ENCODE peak calls at places on chromosomes 16 and 17, in eight cellular contexts. One of them, this sample, is unnamed. For H3K4me1, the result is how much of the 10 kb centered on the place peaks cover.

GRCh38 chr16:4309833-4310266 is 6.0 kb upstream of the GLIS2 start:
- DNase-seq in hepatocyte: peak
- DNase-seq in transverse colon: peak
- DNase-seq in MM.1S: peak
- DNase-seq in psoas muscle: peak
- DNase-seq in heart left ventricle: no peak
- DNase-seq in IMR-90: peak
- DNase-seq in ascending aorta: peak
- DNase-seq in this sample: peak

GRCh38 chr17:39759204-39759603 is 21.5 kb downstream of the GRB7 start:
- DNase-seq in hepatocyte: no peak
- DNase-seq in transverse colon: no peak
- DNase-seq in MM.1S: no peak
- DNase-seq in psoas muscle: no peak
- DNase-seq in heart left ventricle: no peak
- DNase-seq in IMR-90: no peak
- DNase-seq in ascending aorta: no peak
- DNase-seq in this sample: no peak

GRCh38 chr17:8300629-8301242 is 5.5 kb upstream of the SLC25A35 start:
- DNase-seq in hepatocyte: peak
- DNase-seq in transverse colon: peak
- DNase-seq in MM.1S: peak
- DNase-seq in psoas muscle: peak
- DNase-seq in heart left ventricle: peak
- DNase-seq in IMR-90: peak
- DNase-seq in ascending aorta: peak
- DNase-seq in this sample: peak

GRCh38 chr16:9870962-9871361 is 311.3 kb downstream of the GRIN2A start:
- DNase-seq in hepatocyte: no peak
- DNase-seq in transverse colon: no peak
- DNase-seq in MM.1S: no peak
- DNase-seq in psoas muscle: no peak
- DNase-seq in heart left ventricle: no peak
- DNase-seq in IMR-90: no peak
- DNase-seq in ascending aorta: no peak
- DNase-seq in this sample: no peak

GRCh38 chr17:81540676-81541027 is 11.5 kb downstream of the FAAP100 start:
- DNase-seq in hepatocyte: no peak
- DNase-seq in transverse colon: no peak
- DNase-seq in MM.1S: no peak
- DNase-seq in psoas muscle: no peak
- DNase-seq in heart left ventricle: no peak
- DNase-seq in IMR-90: no peak
- DNase-seq in ascending aorta: no peak
- DNase-seq in this sample: no peak

GRCh38 chr16:14244344-14245010 is 173.4 kb downstream of the MRTFB start:
- DNase-seq in hepatocyte: no peak
- DNase-seq in transverse colon: no peak
- DNase-seq in MM.1S: no peak
- DNase-seq in psoas muscle: no peak
- DNase-seq in heart left ventricle: no peak
- DNase-seq in IMR-90: peak
- DNase-seq in ascending aorta: no peak
- DNase-seq in this sample: no peak

GRCh38 chr16:22843856-22844255 is 29.9 kb downstream of the HS3ST2 start:
- DNase-seq in hepatocyte: no peak
- DNase-seq in transverse colon: no peak
- DNase-seq in MM.1S: no peak
- DNase-seq in psoas muscle: no peak
- DNase-seq in heart left ventricle: no peak
- DNase-seq in IMR-90: no peak
- DNase-seq in ascending aorta: no peak
- DNase-seq in this sample: no peak

GRCh38 chr16:16780588-16780987 is 401.6 kb downstream of the NPIPA7 start:
- DNase-seq in hepatocyte: no peak
- DNase-seq in transverse colon: no peak
- DNase-seq in MM.1S: no peak
- DNase-seq in psoas muscle: no peak
- DNase-seq in heart left ventricle: no peak
- DNase-seq in IMR-90: no peak
- DNase-seq in ascending aorta: no peak
- DNase-seq in this sample: no peak

GRCh38 chr17:79949646-79950292 is 85.9 kb downstream of the TBC1D16 start:
- DNase-seq in hepatocyte: peak
- DNase-seq in transverse colon: no peak
- DNase-seq in MM.1S: no peak
- DNase-seq in psoas muscle: peak
- DNase-seq in heart left ventricle: no peak
- DNase-seq in IMR-90: no peak
- DNase-seq in ascending aorta: peak
- DNase-seq in this sample: no peak

GRCh38 chr16:51524555-51525373 is 373.7 kb upstream of the SALL1 start:
- DNase-seq in hepatocyte: no peak
- DNase-seq in transverse colon: no peak
- DNase-seq in MM.1S: no peak
- DNase-seq in psoas muscle: no peak
- DNase-seq in heart left ventricle: no peak
- DNase-seq in IMR-90: peak
- DNase-seq in ascending aorta: no peak
- DNase-seq in this sample: no peak

GRCh38 chr17:48728232-48729231 is at the start of gene HOXB13:
- DNase-seq in hepatocyte: peak
- DNase-seq in transverse colon: peak
- DNase-seq in MM.1S: peak
- DNase-seq in psoas muscle: no peak
- DNase-seq in heart left ventricle: no peak
- DNase-seq in IMR-90: peak
- DNase-seq in ascending aorta: no peak
- DNase-seq in this sample: no peak

GRCh38 chr17:70563301-70563820 is 394.0 kb downstream of the KCNJ2 start:
- DNase-seq in hepatocyte: peak
- DNase-seq in transverse colon: peak
- DNase-seq in MM.1S: no peak
- DNase-seq in psoas muscle: no peak
- DNase-seq in heart left ventricle: peak
- DNase-seq in IMR-90: peak
- DNase-seq in ascending aorta: no peak
- DNase-seq in this sample: no peak

GRCh38 chr17:21417921-21418320 is 41.8 kb downstream of the KCNJ12 start:
- DNase-seq in hepatocyte: no peak
- DNase-seq in transverse colon: no peak
- DNase-seq in MM.1S: no peak
- DNase-seq in psoas muscle: peak
- DNase-seq in heart left ventricle: no peak
- DNase-seq in IMR-90: no peak
- DNase-seq in ascending aorta: peak
- DNase-seq in this sample: no peak

GRCh38 chr17:30858556-30859250 is 26.9 kb downstream of the ATAD5 start:
- DNase-seq in hepatocyte: no peak
- DNase-seq in transverse colon: no peak
- DNase-seq in MM.1S: no peak
- DNase-seq in psoas muscle: no peak
- DNase-seq in heart left ventricle: no peak
- DNase-seq in IMR-90: peak
- DNase-seq in ascending aorta: no peak
- DNase-seq in this sample: no peak

GRCh38 chr17:65790241-65790640 is 228.8 kb upstream of the AXIN2 start:
- DNase-seq in hepatocyte: no peak
- DNase-seq in transverse colon: no peak
- DNase-seq in MM.1S: no peak
- DNase-seq in psoas muscle: no peak
- DNase-seq in heart left ventricle: no peak
- DNase-seq in IMR-90: no peak
- DNase-seq in ascending aorta: no peak
- DNase-seq in this sample: no peak

GRCh38 chr17:61508912-61509311 is 56.7 kb downstream of the TBX4 start:
- DNase-seq in hepatocyte: no peak
- DNase-seq in transverse colon: no peak
- DNase-seq in MM.1S: no peak
- DNase-seq in psoas muscle: no peak
- DNase-seq in heart left ventricle: no peak
- DNase-seq in IMR-90: no peak
- DNase-seq in ascending aorta: no peak
- DNase-seq in this sample: no peak

DNA sequence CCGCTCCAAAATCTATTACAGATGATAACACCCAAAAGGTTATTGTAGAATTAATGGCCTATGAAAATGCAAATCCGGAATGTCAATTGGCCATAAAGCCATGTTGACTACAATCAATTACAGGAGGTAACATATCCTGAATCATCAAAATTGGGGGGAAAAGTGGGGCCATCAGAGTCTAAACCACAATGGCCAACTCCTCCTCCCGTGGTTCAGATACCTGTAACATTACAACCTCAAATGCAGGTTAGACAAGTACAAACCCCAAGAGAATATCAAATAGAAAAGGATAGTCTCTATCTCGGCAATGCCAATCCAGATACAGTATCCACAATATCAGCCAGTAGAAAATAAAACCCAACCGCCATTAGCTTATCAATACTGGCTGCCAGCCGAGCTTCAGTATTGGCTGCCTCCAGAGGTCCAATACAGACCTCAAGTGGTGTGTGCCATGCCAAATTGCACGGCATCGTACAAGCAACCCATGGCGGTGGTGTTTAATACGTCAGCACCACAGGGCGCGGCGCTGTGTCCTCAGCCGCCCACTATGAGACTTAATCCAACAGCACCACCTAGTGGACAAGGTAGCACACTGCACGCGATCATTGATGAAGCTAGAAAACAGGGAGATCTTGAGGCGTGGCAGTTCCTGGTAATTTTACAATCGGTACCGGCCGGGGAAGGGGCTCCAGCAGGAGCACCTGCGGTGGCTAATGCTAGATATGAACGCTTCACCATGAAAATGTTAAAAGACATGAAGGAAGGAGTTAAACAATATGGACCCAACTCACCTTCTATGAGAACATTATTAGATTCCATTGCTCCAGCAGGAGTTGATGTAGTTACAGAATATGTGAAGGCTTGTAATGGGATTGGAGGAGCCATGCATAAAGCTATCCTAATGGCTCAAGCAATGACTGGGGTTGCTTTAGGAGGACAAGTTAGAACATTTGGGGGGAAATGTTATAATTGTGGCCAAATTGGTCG is 15.2 kb downstream of the FLYWCH1 start:
- DNase-seq in hepatocyte: peak
- DNase-seq in transverse colon: peak
- DNase-seq in MM.1S: peak
- DNase-seq in psoas muscle: peak
- DNase-seq in heart left ventricle: peak
- DNase-seq in IMR-90: peak
- DNase-seq in ascending aorta: peak
- DNase-seq in this sample: peak
- H3K4me3 ChIP-seq in hepatocyte: no peak
- H3K4me3 ChIP-seq in transverse colon: no peak
- H3K4me3 ChIP-seq in MM.1S: no peak
- H3K4me3 ChIP-seq in psoas muscle: peak
- H3K4me3 ChIP-seq in heart left ventricle: peak
- H3K4me3 ChIP-seq in IMR-90: no peak
- H3K4me3 ChIP-seq in ascending aorta: peak
- H3K4me3 ChIP-seq in this sample: no peak

GRCh38 chr17:78135858-78136500 is 5.4 kb downstream of the TMC8 start:
- DNase-seq in hepatocyte: no peak
- DNase-seq in transverse colon: no peak
- DNase-seq in MM.1S: no peak
- DNase-seq in psoas muscle: no peak
- DNase-seq in heart left ventricle: no peak
- DNase-seq in IMR-90: no peak
- DNase-seq in ascending aorta: no peak
- DNase-seq in this sample: no peak
- H3K4me1 ChIP-seq in hepatocyte: under half
- H3K4me1 ChIP-seq in transverse colon: under half
- H3K4me1 ChIP-seq in MM.1S: under half
- H3K4me1 ChIP-seq in psoas muscle: under half
- H3K4me1 ChIP-seq in heart left ventricle: under half
- H3K4me1 ChIP-seq in IMR-90: under half
- H3K4me1 ChIP-seq in ascending aorta: under half
- H3K4me1 ChIP-seq in this sample: half or more

GRCh38 chr16:10969615-10970014 is 25.3 kb downstream of the CLEC16A start:
- DNase-seq in hepatocyte: no peak
- DNase-seq in transverse colon: no peak
- DNase-seq in MM.1S: no peak
- DNase-seq in psoas muscle: no peak
- DNase-seq in heart left ventricle: no peak
- DNase-seq in IMR-90: no peak
- DNase-seq in ascending aorta: no peak
- DNase-seq in this sample: no peak

GRCh38 chr16:10968509-10968908 is 24.1 kb downstream of the CLEC16A start:
- DNase-seq in hepatocyte: no peak
- DNase-seq in transverse colon: no peak
- DNase-seq in MM.1S: no peak
- DNase-seq in psoas muscle: no peak
- DNase-seq in heart left ventricle: no peak
- DNase-seq in IMR-90: no peak
- DNase-seq in ascending aorta: no peak
- DNase-seq in this sample: no peak

GRCh38 chr16:10967981-10968380 is 23.6 kb downstream of the CLEC16A start:
- DNase-seq in hepatocyte: no peak
- DNase-seq in transverse colon: no peak
- DNase-seq in MM.1S: no peak
- DNase-seq in psoas muscle: no peak
- DNase-seq in heart left ventricle: peak
- DNase-seq in IMR-90: no peak
- DNase-seq in ascending aorta: no peak
- DNase-seq in this sample: no peak

GRCh38 chr16:10971560-10971961 is 27.2 kb downstream of the CLEC16A start:
- DNase-seq in hepatocyte: peak
- DNase-seq in transverse colon: peak
- DNase-seq in MM.1S: peak
- DNase-seq in psoas muscle: no peak
- DNase-seq in heart left ventricle: peak
- DNase-seq in IMR-90: peak
- DNase-seq in ascending aorta: peak
- DNase-seq in this sample: no peak

GRCh38 chr16:10970065-10970464 is 25.7 kb downstream of the CLEC16A start:
- DNase-seq in hepatocyte: no peak
- DNase-seq in transverse colon: no peak
- DNase-seq in MM.1S: no peak
- DNase-seq in psoas muscle: no peak
- DNase-seq in heart left ventricle: no peak
- DNase-seq in IMR-90: peak
- DNase-seq in ascending aorta: peak
- DNase-seq in this sample: no peak
- TF ChIP-seq CTCF in hepatocyte: no peak
- TF ChIP-seq CTCF in transverse colon: no peak
- TF ChIP-seq CTCF in MM.1S: no peak
- TF ChIP-seq CTCF in psoas muscle: no peak
- TF ChIP-seq CTCF in heart left ventricle: no peak
- TF ChIP-seq CTCF in IMR-90: no peak
- TF ChIP-seq CTCF in ascending aorta: no peak
- TF ChIP-seq CTCF in this sample: no peak

DNA sequence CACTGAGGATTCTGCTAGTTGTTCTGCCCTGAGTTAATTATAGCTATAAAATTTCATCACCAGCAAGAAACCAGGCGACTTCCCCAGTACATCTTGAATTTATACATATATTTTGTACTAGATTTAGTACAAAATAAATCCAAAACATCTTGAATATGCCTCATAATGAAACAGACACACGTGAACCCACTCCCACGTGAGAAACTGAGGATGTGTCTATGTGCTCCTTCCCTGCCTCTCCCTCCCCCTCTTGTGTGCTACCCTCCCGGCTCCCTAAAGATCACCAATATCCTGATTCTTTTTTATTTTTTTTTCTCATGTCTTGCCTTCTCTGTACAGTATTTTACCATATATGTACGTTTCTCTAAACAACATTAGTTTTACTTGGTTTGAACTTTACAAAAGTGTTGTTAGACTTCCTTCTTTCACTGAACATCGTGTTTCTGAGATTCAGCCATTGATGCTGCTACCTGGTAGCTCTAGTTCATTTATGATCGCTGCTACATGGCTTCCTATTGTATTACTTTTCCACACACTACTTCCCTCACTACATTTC is 1.1 kb upstream of the LCMT1 start:
- DNase-seq in hepatocyte: no peak
- DNase-seq in transverse colon: peak
- DNase-seq in MM.1S: no peak
- DNase-seq in psoas muscle: no peak
- DNase-seq in heart left ventricle: no peak
- DNase-seq in IMR-90: no peak
- DNase-seq in ascending aorta: no peak
- DNase-seq in this sample: no peak
- H3K4me3 ChIP-seq in hepatocyte: peak
- H3K4me3 ChIP-seq in transverse colon: peak
- H3K4me3 ChIP-seq in MM.1S: peak
- H3K4me3 ChIP-seq in psoas muscle: peak
- H3K4me3 ChIP-seq in heart left ventricle: peak
- H3K4me3 ChIP-seq in IMR-90: peak
- H3K4me3 ChIP-seq in ascending aorta: peak
- H3K4me3 ChIP-seq in this sample: peak

This sample was measured in left lung.